ENCODE peak calls at places on chromosomes 7 and 10, in five cellular contexts. One of them, this sample, is unnamed.

GRCh38 chr10:11882646-11883375 is 59.7 kb downstream of the PROSER2 start:
- DNase-seq in GM13977: no peak
- DNase-seq in hepatocyte: no peak
- DNase-seq in mucosa of descending colon: no peak
- DNase-seq in GM12865: no peak
- DNase-seq in this sample: no peak

GRCh38 chr10:110170142-110170887 is 37.1 kb upstream of the MXI1 start:
- DNase-seq in GM12865: no peak
- DNase-seq in hepatocyte: no peak
- DNase-seq in GM13977: no peak
- DNase-seq in mucosa of descending colon: no peak
- DNase-seq in this sample: no peak

GRCh38 chr10:101016814-101017213 is 14.1 kb downstream of the PDZD7 start:
- DNase-seq in hepatocyte: no peak
- DNase-seq in mucosa of descending colon: no peak
- DNase-seq in GM12865: no peak
- DNase-seq in GM13977: no peak
- DNase-seq in this sample: no peak

GRCh38 chr10:89296227-89296648 is 5.6 kb upstream of the IFIT2 start:
- DNase-seq in hepatocyte: no peak
- DNase-seq in mucosa of descending colon: no peak
- DNase-seq in GM12865: peak
- DNase-seq in GM13977: no peak
- DNase-seq in this sample: no peak

GRCh38 chr7:114554781-114555537 is 140.3 kb downstream of the FOXP2 start:
- DNase-seq in GM13977: peak
- DNase-seq in GM12865: peak
- DNase-seq in hepatocyte: no peak
- DNase-seq in mucosa of descending colon: no peak
- DNase-seq in this sample: peak

GRCh38 chr7:148588891-148589215 is 1.7 kb upstream of the C7orf33 start:
- DNase-seq in GM13977: no peak
- DNase-seq in GM12865: no peak
- DNase-seq in hepatocyte: no peak
- DNase-seq in mucosa of descending colon: no peak
- DNase-seq in this sample: no peak

GRCh38 chr7:11931306-11931705 is 99.3 kb upstream of the THSD7A start:
- DNase-seq in GM13977: no peak
- DNase-seq in GM12865: no peak
- DNase-seq in hepatocyte: no peak
- DNase-seq in mucosa of descending colon: no peak
- DNase-seq in this sample: no peak

GRCh38 chr10:121788717-121789116 is 139.1 kb downstream of the ATE1 start:
- DNase-seq in GM12865: no peak
- DNase-seq in hepatocyte: no peak
- DNase-seq in GM13977: no peak
- DNase-seq in mucosa of descending colon: no peak
- DNase-seq in this sample: no peak

GRCh38 chr7:81186691-81187090 is 267.8 kb upstream of the SEMA3C start:
- DNase-seq in mucosa of descending colon: no peak
- DNase-seq in GM13977: no peak
- DNase-seq in GM12865: no peak
- DNase-seq in hepatocyte: no peak
- DNase-seq in this sample: no peak

GRCh38 chr10:57579926-57580325 is 687.8 kb downstream of the IPMK start:
- DNase-seq in mucosa of descending colon: no peak
- DNase-seq in GM12865: peak
- DNase-seq in hepatocyte: peak
- DNase-seq in GM13977: no peak
- DNase-seq in this sample: peak

GRCh38 chr10:7492660-7493046 is 81.8 kb upstream of the SFMBT2 start:
- DNase-seq in mucosa of descending colon: no peak
- DNase-seq in GM12865: no peak
- DNase-seq in GM13977: no peak
- DNase-seq in hepatocyte: no peak
- DNase-seq in this sample: no peak

GRCh38 chr10:35870665-35871310 is 228.7 kb upstream of the FZD8 start:
- DNase-seq in GM13977: no peak
- DNase-seq in hepatocyte: no peak
- DNase-seq in mucosa of descending colon: no peak
- DNase-seq in GM12865: no peak
- DNase-seq in this sample: no peak

GRCh38 chr7:11341285-11341944 is 367.7 kb downstream of the PHF14 start:
- DNase-seq in hepatocyte: peak
- DNase-seq in GM12865: peak
- DNase-seq in mucosa of descending colon: no peak
- DNase-seq in GM13977: no peak
- DNase-seq in this sample: peak

GRCh38 chr10:110404374-110404773 is 93.3 kb upstream of the DUSP5 start:
- DNase-seq in hepatocyte: no peak
- DNase-seq in GM12865: no peak
- DNase-seq in GM13977: no peak
- DNase-seq in mucosa of descending colon: no peak
- DNase-seq in this sample: no peak

GRCh38 chr10:61835069-61835908 is 66.2 kb upstream of the ARID5B start:
- DNase-seq in GM13977: no peak
- DNase-seq in hepatocyte: peak
- DNase-seq in mucosa of descending colon: no peak
- DNase-seq in GM12865: peak
- DNase-seq in this sample: peak

GRCh38 chr10:86041116-86041515 is 325.5 kb downstream of the GRID1 start:
- DNase-seq in GM12865: no peak
- DNase-seq in hepatocyte: no peak
- DNase-seq in GM13977: no peak
- DNase-seq in mucosa of descending colon: no peak
- DNase-seq in this sample: no peak

GRCh38 chr10:86045896-86046295 is 320.7 kb downstream of the GRID1 start:
- DNase-seq in GM12865: no peak
- DNase-seq in mucosa of descending colon: no peak
- DNase-seq in hepatocyte: no peak
- DNase-seq in GM13977: no peak
- DNase-seq in this sample: no peak

GRCh38 chr10:86043236-86043635 is 323.4 kb downstream of the GRID1 start:
- DNase-seq in GM13977: no peak
- DNase-seq in hepatocyte: no peak
- DNase-seq in GM12865: no peak
- DNase-seq in mucosa of descending colon: no peak
- DNase-seq in this sample: no peak

GRCh38 chr10:86044029-86044428 is 322.6 kb downstream of the GRID1 start:
- DNase-seq in GM12865: no peak
- DNase-seq in mucosa of descending colon: no peak
- DNase-seq in GM13977: no peak
- DNase-seq in hepatocyte: no peak
- DNase-seq in this sample: no peak

GRCh38 chr10:86042161-86042560 is 324.4 kb downstream of the GRID1 start:
- DNase-seq in GM13977: no peak
- DNase-seq in mucosa of descending colon: no peak
- DNase-seq in GM12865: no peak
- DNase-seq in hepatocyte: no peak
- DNase-seq in this sample: no peak
- TF ChIP-seq CTCF in GM13977: no peak
- TF ChIP-seq CTCF in mucosa of descending colon: no peak
- TF ChIP-seq CTCF in GM12865: no peak
- TF ChIP-seq CTCF in hepatocyte: no peak
- TF ChIP-seq CTCF in this sample: no peak

GRCh38 chr7:104106106-104106505 is 101.7 kb downstream of the ORC5 start:
- DNase-seq in GM13977: no peak
- DNase-seq in mucosa of descending colon: no peak
- DNase-seq in GM12865: no peak
- DNase-seq in hepatocyte: no peak
- DNase-seq in this sample: no peak
- TF ChIP-seq CTCF in GM13977: no peak
- TF ChIP-seq CTCF in mucosa of descending colon: no peak
- TF ChIP-seq CTCF in GM12865: no peak
- TF ChIP-seq CTCF in hepatocyte: peak
- TF ChIP-seq CTCF in this sample: no peak

DNA sequence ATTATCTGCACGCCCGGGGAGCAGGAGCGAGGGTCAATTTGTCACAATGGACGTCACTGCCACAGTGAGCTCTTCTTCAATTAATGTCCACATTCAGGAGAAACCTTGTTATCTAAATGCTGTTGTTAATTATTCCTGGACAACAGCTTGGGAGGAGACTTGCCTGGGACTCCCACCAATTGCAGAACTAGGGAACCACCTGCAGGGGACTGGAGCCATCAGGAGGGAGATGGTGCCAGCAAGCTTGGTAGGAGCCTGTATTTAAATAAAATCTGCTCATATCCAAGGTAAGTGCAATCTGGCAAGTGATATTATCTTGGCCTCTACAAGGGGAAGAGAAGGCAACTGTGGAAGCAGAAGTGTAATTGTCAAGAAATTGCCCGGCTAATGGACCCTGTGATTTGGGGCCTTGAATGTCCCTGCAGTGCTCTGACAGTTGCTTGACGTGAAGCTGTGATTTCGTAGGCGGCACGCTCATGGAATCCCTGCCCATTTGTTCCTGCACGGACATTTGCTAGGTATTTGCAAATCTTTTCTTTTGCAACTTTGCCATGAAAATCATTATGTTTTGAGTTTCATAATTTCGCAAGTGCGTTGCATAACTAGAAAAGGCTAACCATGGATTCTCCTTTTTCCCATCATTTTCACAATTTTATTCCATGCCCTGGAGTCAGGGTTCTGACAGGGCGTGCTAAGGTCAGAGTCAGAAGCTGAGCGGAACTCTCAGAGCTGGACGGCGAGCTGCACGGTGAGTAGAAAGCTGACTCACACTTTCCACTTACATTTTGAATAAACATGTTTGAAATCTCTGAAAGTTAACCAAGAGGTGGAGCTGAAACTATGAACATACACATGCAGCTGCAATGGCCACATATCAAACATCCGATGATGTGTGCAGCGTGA is 84.8 kb upstream of the TCERG1L start:
- DNase-seq in GM12865: no peak
- DNase-seq in mucosa of descending colon: no peak
- DNase-seq in GM13977: no peak
- DNase-seq in hepatocyte: peak
- DNase-seq in this sample: no peak
- TF ChIP-seq CTCF in GM12865: no peak
- TF ChIP-seq CTCF in mucosa of descending colon: no peak
- TF ChIP-seq CTCF in GM13977: no peak
- TF ChIP-seq CTCF in hepatocyte: no peak
- TF ChIP-seq CTCF in this sample: no peak

GRCh38 chr10:14852236-14852635 is 14.1 kb downstream of the HSPA14 start:
- DNase-seq in mucosa of descending colon: no peak
- DNase-seq in GM12865: no peak
- DNase-seq in hepatocyte: no peak
- DNase-seq in GM13977: no peak
- DNase-seq in this sample: no peak
- TF ChIP-seq CTCF in mucosa of descending colon: no peak
- TF ChIP-seq CTCF in GM12865: no peak
- TF ChIP-seq CTCF in hepatocyte: no peak
- TF ChIP-seq CTCF in GM13977: no peak
- TF ChIP-seq CTCF in this sample: no peak